ENCODE peak calls at places on chromosomes 7 and 10, in five cellular contexts. K is HepG2, X is H1, Y is GM12878, N is K562. U is an unnamed sample.

GRCh38 chr7:135690566-135690965 is 28.3 kb downstream of the STMP1 start:
- DNase-seq in X (no peak), Y (no peak), K (no peak), N (no peak), U (no peak)

GRCh38 chr7:77244222-77244934 is 44.8 kb upstream of the FGL2 start:
- DNase-seq in N (no peak), Y (no peak), K (no peak), X (no peak), U (no peak)

GRCh38 chr10:68133553-68133952 is 24.3 kb downstream of the MYPN start:
- DNase-seq in X (no peak), Y (no peak), N (no peak), K (no peak), U (no peak)

GRCh38 chr7:155805826-155806095 is 6.5 kb downstream of the SHH start:
- DNase-seq in X (no peak), N (no peak), Y (no peak), K (no peak), U (no peak)

GRCh38 chr7:24914465-24914859 is 65.5 kb downstream of the OSBPL3 start:
- DNase-seq in Y (no peak), K (no peak), N (no peak), X (no peak), U (no peak)

GRCh38 chr7:106010331-106010730 is 47.3 kb downstream of the CDHR3 start:
- DNase-seq in K (no peak), N (no peak), X (no peak), Y (no peak), U (no peak)

GRCh38 chr7:50470250-50471163 is 20.4 kb upstream of the FIGNL1 start:
- DNase-seq in N (no peak), Y (no peak), K (no peak), X (no peak), U (no peak)

GRCh38 chr10:484441-484924 is 205.0 kb downstream of the DIP2C start:
- DNase-seq in N (no peak), K (no peak), Y (no peak), X (no peak), U (no peak)

GRCh38 chr7:16189026-16189715 is 232.2 kb downstream of the CRPPA start:
- DNase-seq in K (no peak), Y (no peak), X (no peak), N (no peak), U (no peak)

GRCh38 chr7:26664735-26665420 is 199.5 kb downstream of the SKAP2 start:
- DNase-seq in X (no peak), K (no peak), N (no peak), Y (no peak), U (no peak)

GRCh38 chr10:67603701-67604100 is 92.3 kb downstream of the CTNNA3 start:
- DNase-seq in N (no peak), K (no peak), X (no peak), Y (no peak), U (no peak)

GRCh38 chr10:132370426-132371340 is 26.3 kb upstream of the PWWP2B start:
- DNase-seq in N (no peak), K (no peak), X (no peak), Y (no peak), U (no peak)

GRCh38 chr10:73597346-73597745 is 6.2 kb upstream of the USP54 start:
- DNase-seq in Y (no peak), K (no peak), N (no peak), X (no peak), U (no peak)

GRCh38 chr7:24715661-24716479 is 41.4 kb downstream of the GSDME start:
- DNase-seq in Y (peak; percentile 61), N (peak; percentile 57), K (peak; percentile 21), X (no peak), U (peak; percentile 22)

GRCh38 chr7:34488766-34489165 is 169.3 kb upstream of the NPSR1 start:
- DNase-seq in K (no peak), X (no peak), Y (no peak), N (no peak), U (no peak)

GRCh38 chr7:151286148-151286547 is 37.7 kb upstream of the SMARCD3 start:
- DNase-seq in X (no peak), K (no peak), Y (no peak), N (no peak), U (no peak)

GRCh38 chr10:122931088-122931958 is 20.9 kb downstream of the FAM24A start:
- DNase-seq in X (no peak), K (no peak), Y (no peak), N (peak; percentile 58), U (no peak)

GRCh38 chr7:132497098-132497497 is 79.2 kb downstream of the PLXNA4 start:
- DNase-seq in K (no peak), N (no peak), Y (no peak), X (no peak), U (no peak)

DNA sequence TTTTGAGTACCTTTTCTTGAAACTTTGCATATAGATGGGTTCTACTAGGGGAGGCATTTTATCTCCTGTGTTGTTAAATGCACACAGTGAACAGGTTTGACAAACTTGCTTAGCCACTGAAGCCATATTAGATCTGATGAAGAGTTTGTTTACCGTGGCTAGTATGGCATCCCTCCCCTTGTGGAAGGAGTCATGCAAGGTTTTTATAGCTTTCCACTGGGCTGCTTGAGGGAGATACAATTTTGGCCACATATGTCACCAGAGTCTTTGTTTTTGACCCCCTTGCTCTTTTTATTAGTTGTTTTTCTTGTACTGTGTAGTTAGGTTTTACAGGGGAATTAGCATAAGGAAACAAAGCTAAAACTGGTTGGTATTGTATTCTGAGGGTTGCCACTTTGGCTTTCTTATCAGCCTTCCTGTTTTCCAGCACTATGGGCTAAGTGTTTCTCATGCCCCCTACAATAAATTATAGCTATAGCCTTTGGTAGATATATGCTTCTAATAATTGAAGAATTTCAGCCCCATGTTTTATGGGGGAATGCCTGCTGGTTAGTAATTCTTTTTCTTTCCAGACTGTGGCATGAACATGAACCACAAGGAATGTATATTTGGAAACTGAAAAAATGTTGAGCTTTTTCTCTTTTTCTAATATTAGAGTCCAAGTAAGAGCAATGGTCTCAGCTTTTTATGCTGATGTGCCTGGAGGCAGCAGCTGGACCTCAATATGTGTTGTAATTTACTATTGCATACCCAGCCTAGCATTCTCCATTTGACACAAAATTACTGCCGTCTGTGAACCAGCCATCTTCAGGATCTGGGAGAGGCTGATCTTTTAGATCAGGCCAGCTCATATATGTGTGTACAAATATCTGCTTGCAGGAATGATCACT is 18.4 kb upstream of the STEAP2 start:
- DNase-seq in X (no peak), Y (no peak), N (no peak), K (no peak), U (no peak)
- TF ChIP-seq YY1 in X (no peak), Y (no peak), N (no peak), K (no peak), U (no peak)

DNA sequence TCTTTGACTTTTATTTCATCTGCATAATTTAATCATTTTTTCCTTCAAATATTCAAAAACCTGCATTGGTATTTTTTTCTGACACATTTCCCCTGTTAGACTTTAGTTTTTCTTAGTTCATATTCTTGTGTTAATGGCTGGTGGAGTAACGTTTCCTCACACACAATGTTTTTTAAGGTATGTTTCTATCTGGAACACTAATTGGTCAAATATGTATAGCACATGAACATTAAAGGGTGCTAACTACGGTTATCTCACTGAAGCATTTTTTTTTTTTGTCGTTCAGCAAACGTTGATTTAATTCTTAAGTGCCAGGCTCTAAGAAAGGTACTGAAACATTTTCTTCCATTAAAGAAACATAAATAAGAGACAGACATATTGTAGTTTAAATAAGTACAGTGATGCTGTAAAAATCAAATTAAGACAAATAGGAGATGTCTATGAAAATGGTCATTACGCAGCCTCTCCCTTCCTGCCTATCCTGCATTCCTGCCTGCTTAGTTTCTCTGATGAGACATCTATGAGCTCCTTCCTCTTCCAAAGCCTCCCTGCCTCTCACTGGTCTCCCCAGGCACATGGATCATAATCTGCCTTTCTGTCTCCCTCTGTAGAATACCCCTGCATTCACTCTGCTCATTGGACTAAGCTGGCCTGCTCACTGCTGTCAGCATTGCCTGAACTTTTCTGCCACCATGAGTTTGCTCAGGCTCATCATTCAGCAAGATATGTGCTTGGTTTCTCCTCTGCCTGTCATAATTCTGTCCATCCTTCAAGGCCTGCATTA is 87.9 kb downstream of the PTPRZ1 start:
- DNase-seq in X (peak; percentile 17), Y (no peak), K (no peak), N (no peak), U (peak; percentile 57)
- TF ChIP-seq SP1 in X (no peak), Y (no peak), K (no peak), N (no peak), U (no peak)

DNA sequence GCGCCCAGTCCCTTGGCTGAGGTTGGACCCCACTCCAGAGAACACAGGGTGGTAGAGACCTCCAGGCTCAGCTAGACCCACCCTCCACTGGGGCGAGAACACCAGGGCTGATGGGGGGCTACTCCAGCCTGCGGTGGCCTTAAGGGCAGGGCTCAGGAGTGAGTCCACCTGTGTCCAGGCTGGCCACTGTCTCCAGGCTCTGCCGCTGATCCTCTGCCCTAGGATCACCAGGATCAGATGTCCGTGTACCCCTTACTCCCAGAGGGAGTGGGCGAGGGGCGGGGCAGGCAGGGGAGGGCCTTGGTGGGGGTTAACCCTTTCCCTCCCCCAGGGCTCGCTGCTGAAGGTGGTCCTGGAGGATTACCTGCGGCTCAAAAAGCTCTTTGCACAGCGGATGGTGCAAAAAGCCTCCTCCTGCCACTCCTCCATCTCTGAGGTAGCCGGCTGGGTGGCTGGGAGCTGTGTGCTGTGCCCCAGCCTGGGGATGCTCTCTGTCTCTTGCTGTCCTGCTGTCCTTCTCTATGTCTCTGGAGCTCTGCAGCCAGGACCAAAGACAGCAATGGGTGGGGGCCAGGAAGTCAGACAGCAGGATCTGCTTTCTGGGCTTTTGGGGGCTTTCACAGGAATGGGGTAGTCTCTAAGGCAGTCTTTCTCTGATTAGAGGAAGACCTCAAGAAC is 38.0 kb downstream of the PSAP start:
- DNase-seq in Y (no peak), K (no peak), N (no peak), X (no peak), U (no peak)
- TF ChIP-seq POLR2AphosphoS5 in Y (no peak), K (no peak), N (no peak), X (no peak), U (no peak)

GRCh38 chr10:3624367-3624766 is 160.6 kb downstream of the KLF6 start:
- DNase-seq in X (no peak), K (no peak), Y (no peak), N (no peak), U (no peak)

GRCh38 chr10:3622845-3623621 is 162.0 kb downstream of the KLF6 start:
- DNase-seq in N (no peak), X (no peak), Y (peak; percentile 45), K (no peak), U (no peak)

GRCh38 chr10:3622427-3622826 is 162.6 kb downstream of the KLF6 start:
- DNase-seq in K (no peak), Y (no peak), X (no peak), N (no peak), U (no peak)

GRCh38 chr10:3623746-3624145 is 161.3 kb downstream of the KLF6 start:
- DNase-seq in X (no peak), Y (peak; percentile 48), N (no peak), K (peak; percentile 4), U (no peak)

DNA sequence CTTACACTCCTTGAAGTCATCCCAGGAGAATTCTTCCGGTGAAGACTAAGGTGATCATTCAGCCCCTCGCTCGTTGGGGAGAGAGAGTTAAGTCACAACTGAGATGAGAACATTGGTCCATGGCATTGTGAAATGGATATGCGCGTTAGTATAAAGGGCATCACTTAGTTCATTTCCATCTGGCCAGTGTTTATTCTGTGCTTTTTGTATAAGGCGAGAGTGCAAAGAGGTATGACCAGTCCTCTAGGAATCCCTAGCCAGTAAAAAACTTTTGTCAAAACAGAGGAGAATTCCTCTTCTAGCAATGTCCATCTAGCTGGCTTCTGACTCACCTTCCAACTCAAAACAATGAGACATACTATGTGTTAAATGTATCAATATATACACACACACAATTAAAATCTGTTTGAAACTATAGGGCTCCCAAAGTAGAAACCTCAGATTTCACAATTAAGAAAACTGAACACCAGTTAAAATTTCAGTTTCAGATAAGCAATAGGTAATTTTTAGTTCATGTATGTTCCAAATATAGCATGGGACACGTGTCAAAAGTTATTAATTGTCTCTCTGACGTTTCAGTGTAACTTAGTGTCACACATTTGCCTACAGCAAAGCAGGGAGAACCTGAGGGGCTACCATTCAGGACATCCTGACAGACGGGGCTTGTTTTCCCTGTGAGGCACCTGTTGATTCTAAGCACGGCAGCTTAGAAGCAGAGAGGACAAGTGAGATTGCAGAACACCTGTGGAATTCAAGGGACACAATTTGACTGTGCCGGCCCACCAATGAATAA is 158.9 kb downstream of the KLF6 start:
- DNase-seq in K (no peak), Y (peak; percentile 57), N (no peak), X (no peak), U (no peak)
- TF ChIP-seq YY1 in K (no peak), Y (no peak), N (no peak), X (no peak), U (no peak)